ENCODE peak calls at places on chromosomes 12 and 14, in four cellular contexts. K, Q, T and N are unnamed samples.

GRCh38 chr14:105335735-105336476 is 21.4 kb downstream of the PACS2 start:
- DNase-seq in K (no peak), Q (no peak), T (no peak), N (no peak)

GRCh38 chr14:84792722-84793410 is 737.1 kb upstream of the FLRT2 start:
- DNase-seq in K (no peak), Q (no peak), T (no peak), N (no peak)

GRCh38 chr12:2083008-2083407 is 30.2 kb downstream of the CACNA1C start:
- DNase-seq in K (no peak), Q (no peak), T (no peak), N (no peak)

GRCh38 chr12:48446372-48446771 is 26.0 kb upstream of the ANP32D start:
- DNase-seq in K (no peak), Q (no peak), T (no peak), N (no peak)

GRCh38 chr12:65055874-65056273 is 65.2 kb downstream of the WIF1 start:
- DNase-seq in K (no peak), Q (no peak), T (no peak), N (no peak)

GRCh38 chr12:76755829-76756379 is 8.0 kb upstream of the ZDHHC17 start:
- DNase-seq in K (no peak), Q (peak; percentile 82), T (no peak), N (no peak)

GRCh38 chr12:3791475-3791874 is 38.6 kb upstream of the CRACR2A start:
- DNase-seq in K (no peak), Q (no peak), T (no peak), N (no peak)

GRCh38 chr12:69108024-69108423 is 131.3 kb upstream of the CPSF6 start:
- DNase-seq in K (no peak), Q (no peak), T (no peak), N (no peak)

GRCh38 chr14:20998674-20999366 is at the start of gene SLC39A2:
- DNase-seq in K (no peak), Q (peak; percentile 77), T (no peak), N (no peak)

GRCh38 chr12:114166360-114166759 is 200.2 kb upstream of the RBM19 start:
- DNase-seq in K (no peak), Q (no peak), T (no peak), N (no peak)

GRCh38 chr12:2900642-2901041 is 10.0 kb downstream of the TULP3 start:
- DNase-seq in K (no peak), Q (no peak), T (no peak), N (no peak)

GRCh38 chr12:69685810-69686209 is 13.3 kb downstream of the BEST3 start:
- DNase-seq in K (no peak), Q (no peak), T (peak; percentile 10), N (no peak)

GRCh38 chr14:53999061-53999488 is 42.5 kb upstream of the BMP4 start:
- DNase-seq in K (no peak), Q (peak; percentile 56), T (no peak), N (no peak)

GRCh38 chr12:95582230-95583058 is 31.2 kb upstream of the USP44 start:
- DNase-seq in K (no peak), Q (peak; percentile 71), T (no peak), N (no peak)

GRCh38 chr12:116443706-116444589 is 115.2 kb upstream of the MAP1LC3B2 start:
- DNase-seq in K (no peak), Q (no peak), T (no peak), N (no peak)
- TF ChIP-seq CTCF in K (no peak), Q (no peak), T (no peak), N (no peak)

GRCh38 chr12:111638576-111638975 is 39.5 kb upstream of the ATXN2 start:
- DNase-seq in K (no peak), Q (no peak), T (no peak), N (no peak)

GRCh38 chr12:111640498-111640897 is 41.4 kb upstream of the ATXN2 start:
- DNase-seq in K (no peak), Q (no peak), T (no peak), N (no peak)

GRCh38 chr12:111645433-111645832 is 40.3 kb downstream of the BRAP start:
- DNase-seq in K (no peak), Q (no peak), T (no peak), N (no peak)

GRCh38 chr12:111643428-111643826 is 42.3 kb downstream of the BRAP start:
- DNase-seq in K (no peak), Q (peak; percentile 72), T (peak; percentile 14), N (no peak)

DNA sequence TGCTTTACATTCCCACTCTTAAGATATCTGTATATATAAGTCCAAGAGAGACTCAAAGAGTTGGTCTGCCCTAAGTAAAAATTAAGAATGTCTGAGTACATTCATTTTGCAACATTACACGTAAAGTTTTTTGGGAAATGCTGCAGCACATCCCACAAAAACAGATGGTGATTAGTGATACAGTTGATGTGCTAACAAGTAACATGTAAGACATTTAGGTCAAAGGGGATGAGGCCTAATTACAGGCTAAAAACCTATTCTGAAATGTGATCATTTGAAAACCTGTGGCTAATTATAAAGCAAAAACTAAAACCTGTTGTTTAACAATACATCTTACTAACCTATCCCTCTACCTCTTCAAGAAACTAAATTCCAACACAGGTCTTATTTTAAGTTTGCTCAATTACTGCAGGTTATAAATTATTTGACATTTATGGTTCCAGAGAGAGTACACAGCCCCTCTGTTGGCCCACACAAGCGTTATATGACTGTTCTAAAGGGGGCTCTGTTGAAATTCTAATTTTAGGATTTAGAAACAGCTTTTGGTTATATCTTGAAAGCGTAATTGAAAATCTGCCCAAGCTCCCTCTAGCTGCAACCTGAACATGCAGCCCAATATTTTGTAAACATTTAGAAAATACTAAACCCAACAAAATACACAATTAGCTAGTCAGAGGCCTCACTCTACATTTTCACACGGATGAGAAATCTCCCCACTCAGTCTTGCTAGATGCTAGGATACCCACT is 42.9 kb downstream of the BRAP start:
- DNase-seq in K (no peak), Q (no peak), T (no peak), N (no peak)
- TF ChIP-seq CTCF in K (no peak), Q (no peak), T (no peak), N (no peak)

GRCh38 chr14:65867333-65867732 is 454.8 kb downstream of the FUT8 start:
- DNase-seq in K (no peak), Q (no peak), T (no peak), N (no peak)
- TF ChIP-seq CTCF in K (no peak), Q (no peak), T (no peak), N (no peak)

GRCh38 chr12:106885546-106886249 is 70.0 kb upstream of the TMEM263 start:
- DNase-seq in K (no peak), Q (no peak), T (no peak), N (no peak)
- TF ChIP-seq CTCF in K (no peak), Q (no peak), T (no peak), N (no peak)